ENCODE peak calls at places on chromosomes 5 and 9, in seven cellular contexts. M is HCT116, Z is GM12878, I is K562, S is HepG2, A is H1, H is SK-N-SH. R is an unnamed sample.

GRCh38 chr5:173565491-173566038 is 50.9 kb downstream of the BOD1 start:
- DNase-seq in A (no peak), M (no peak), H (no peak), S (no peak), I (no peak), Z (no peak), R (no peak)

GRCh38 chr9:120970249-120970648 is 43.7 kb upstream of the TRAF1 start:
- DNase-seq in A (no peak), H (no peak), Z (no peak), I (no peak), M (no peak), S (peak), R (no peak)

GRCh38 chr5:179806250-179807045 is at the start of gene MGAT4B:
- DNase-seq in Z (no peak), S (no peak), I (peak), M (no peak), A (no peak), H (peak), R (peak)

GRCh38 chr9:126554292-126554691 is 59.4 kb upstream of the LMX1B start:
- DNase-seq in Z (no peak), S (no peak), A (no peak), M (no peak), I (no peak), H (no peak), R (no peak)

GRCh38 chr5:168177831-168178450 is 113.5 kb upstream of the WWC1 start:
- DNase-seq in H (peak), M (no peak), Z (no peak), S (no peak), A (no peak), I (no peak), R (no peak)

GRCh38 chr9:78143281-78144007 is 92.4 kb upstream of the CEP78 start:
- DNase-seq in A (no peak), Z (no peak), I (no peak), S (no peak), M (no peak), H (no peak), R (no peak)

GRCh38 chr5:37709020-37709419 is 130.8 kb downstream of the GDNF start:
- DNase-seq in I (no peak), S (no peak), M (no peak), A (no peak), Z (no peak), H (no peak), R (no peak)

GRCh38 chr9:23746317-23746716 is 79.7 kb downstream of the ELAVL2 start:
- DNase-seq in M (no peak), S (no peak), A (no peak), H (no peak), I (no peak), Z (no peak), R (no peak)

GRCh38 chr5:115366223-115366622 is 69.8 kb upstream of the CCDC112 start:
- DNase-seq in H (peak), Z (no peak), M (no peak), I (peak), S (no peak), A (no peak), R (peak)

GRCh38 chr5:90866333-90866732 is 307.7 kb downstream of the ADGRV1 start:
- DNase-seq in M (peak), Z (no peak), A (no peak), I (peak), S (peak), H (peak), R (peak)

GRCh38 chr9:121743441-121744001 is 92.1 kb downstream of the DAB2IP start:
- DNase-seq in I (no peak), Z (no peak), S (peak), H (peak), A (no peak), M (peak), R (peak)

GRCh38 chr5:52148679-52149078 is 639.0 kb upstream of the ITGA1 start:
- DNase-seq in Z (no peak), I (no peak), A (no peak), S (no peak), H (no peak), M (no peak), R (no peak)

GRCh38 chr5:107135391-107135790 is 535.3 kb downstream of the EFNA5 start:
- DNase-seq in S (no peak), A (no peak), I (no peak), H (no peak), M (no peak), Z (no peak), R (no peak)

GRCh38 chr9:124130277-124131075 is 118.9 kb downstream of the LHX2 start:
- DNase-seq in I (no peak), H (no peak), S (no peak), A (no peak), M (no peak), Z (no peak), R (no peak)

GRCh38 chr5:35438288-35438687 is 179.4 kb upstream of the SPEF2 start:
- DNase-seq in I (no peak), M (no peak), A (no peak), S (no peak), H (no peak), Z (no peak), R (no peak)

GRCh38 chr5:132471944-132472343 is 18.6 kb downstream of the IRF1 start:
- DNase-seq in Z (no peak), A (no peak), S (no peak), H (no peak), I (no peak), M (no peak), R (no peak)

GRCh38 chr5:119274767-119275130 is 81.1 kb upstream of the TNFAIP8 start:
- DNase-seq in Z (no peak), A (no peak), I (no peak), M (peak), S (no peak), H (no peak), R (no peak)

GRCh38 chr9:15936316-15936869 is 383.6 kb downstream of the CCDC171 start:
- DNase-seq in I (no peak), Z (no peak), H (peak), A (no peak), S (no peak), M (no peak), R (no peak)

GRCh38 chr5:38598994-38599611 is 42.7 kb upstream of the LIFR start:
- DNase-seq in H (no peak), A (no peak), I (no peak), S (peak), Z (no peak), M (peak), R (no peak)

GRCh38 chr9:22158983-22159382 is 149.9 kb upstream of the CDKN2B start:
- DNase-seq in H (no peak), M (peak), I (no peak), Z (no peak), S (peak), A (no peak), R (no peak)

GRCh38 chr9:13266172-13266571 is 13.3 kb downstream of the MPDZ start:
- DNase-seq in A (no peak), M (no peak), Z (no peak), H (no peak), S (no peak), I (no peak), R (no peak)

GRCh38 chr5:130400091-130400490 is 495.8 kb downstream of the CHSY3 start:
- DNase-seq in S (peak), M (no peak), A (no peak), H (no peak), Z (no peak), I (no peak), R (peak)

GRCh38 chr5:91151947-91152346 is 231.2 kb downstream of the ARRDC3 start:
- DNase-seq in M (no peak), S (peak), I (no peak), Z (no peak), H (no peak), A (no peak), R (peak)

GRCh38 chr5:51734677-51735076 is 351.4 kb downstream of the ISL1 start:
- DNase-seq in Z (no peak), I (no peak), H (no peak), M (no peak), A (no peak), S (no peak), R (no peak)

GRCh38 chr5:41368158-41368557 is 142.2 kb downstream of the PLCXD3 start:
- DNase-seq in M (no peak), Z (no peak), A (no peak), I (no peak), H (no peak), S (no peak), R (no peak)

GRCh38 chr9:128898845-128899565 is 17.1 kb downstream of the LRRC8A start:
- DNase-seq in M (no peak), H (no peak), S (no peak), I (no peak), A (no peak), Z (no peak), R (no peak)

GRCh38 chr5:36950586-36951457 is 74.3 kb downstream of the NIPBL start:
- DNase-seq in S (no peak), I (no peak), M (no peak), A (no peak), H (no peak), Z (no peak), R (no peak)

GRCh38 chr9:83706703-83707517 is 848 bp downstream of the UBQLN1 start:
- DNase-seq in Z (no peak), H (peak), M (no peak), I (peak), S (peak), A (peak), R (no peak)

GRCh38 chr9:126052791-126053190 is 273.8 kb upstream of the MVB12B start:
- DNase-seq in S (no peak), M (no peak), Z (no peak), H (no peak), I (no peak), A (no peak), R (no peak)

GRCh38 chr5:168022761-168023160 is 268.7 kb upstream of the WWC1 start:
- DNase-seq in S (no peak), I (no peak), A (no peak), M (no peak), H (peak), Z (no peak), R (no peak)

GRCh38 chr9:12554636-12555035 is 138.5 kb upstream of the TYRP1 start:
- DNase-seq in I (no peak), Z (no peak), M (no peak), S (peak), H (peak), A (no peak), R (no peak)

GRCh38 chr9:91037511-91038482 is 236.2 kb downstream of the SYK start:
- DNase-seq in I (no peak), H (peak), A (no peak), Z (no peak), S (peak), M (peak), R (no peak)

GRCh38 chr9:137023583-137023991 is 4.5 kb downstream of the ABCA2 start:
- DNase-seq in A (no peak), M (no peak), I (no peak), S (no peak), Z (no peak), H (no peak), R (no peak)

GRCh38 chr9:133619791-133620190 is 10.6 kb upstream of the FAM163B start:
- DNase-seq in M (no peak), Z (no peak), A (no peak), S (no peak), H (no peak), I (no peak), R (no peak)

GRCh38 chr9:95074632-95075269 is 242.8 kb downstream of the FANCC start:
- DNase-seq in H (no peak), S (no peak), A (no peak), I (no peak), Z (no peak), M (no peak), R (no peak)

GRCh38 chr9:38352716-38353334 is 39.7 kb upstream of the ALDH1B1 start:
- DNase-seq in M (no peak), I (no peak), H (no peak), S (no peak), Z (no peak), A (no peak), R (no peak)

GRCh38 chr5:170287532-170287931 is 10.0 kb downstream of the LCP2 start:
- DNase-seq in I (no peak), S (no peak), M (no peak), H (no peak), A (no peak), Z (no peak), R (no peak)

GRCh38 chr5:168479166-168479565 is 7.1 kb upstream of the RARS1 start:
- DNase-seq in S (no peak), I (no peak), M (no peak), H (no peak), A (no peak), Z (no peak), R (no peak)

GRCh38 chr9:94717656-94718225 is 8.8 kb upstream of the AOPEP start:
- DNase-seq in M (no peak), S (no peak), I (no peak), Z (no peak), H (no peak), A (no peak), R (no peak)

GRCh38 chr5:67154518-67155206 is 41.9 kb downstream of the CD180 start:
- DNase-seq in S (no peak), Z (no peak), I (no peak), A (no peak), M (no peak), H (no peak), R (no peak)
- TF ChIP-seq JUND in S (no peak), Z (no peak), I (no peak), A (no peak), M (no peak), H (no peak), R (no peak)

GRCh38 chr9:130627896-130628792 is 36.2 kb upstream of the PRDM12 start:
- DNase-seq in A (no peak), S (no peak), H (no peak), I (no peak), M (no peak), Z (no peak), R (no peak)
- TF ChIP-seq JUND in A (no peak), S (no peak), H (no peak), I (no peak), M (no peak), Z (no peak), R (no peak)

GRCh38 chr5:142613231-142613630 is 72.7 kb downstream of the FGF1 start:
- DNase-seq in I (no peak), H (no peak), S (no peak), A (no peak), Z (no peak), M (no peak), R (no peak)
- TF ChIP-seq JUND in I (no peak), H (no peak), S (no peak), A (no peak), Z (no peak), M (no peak), R (no peak)

DNA sequence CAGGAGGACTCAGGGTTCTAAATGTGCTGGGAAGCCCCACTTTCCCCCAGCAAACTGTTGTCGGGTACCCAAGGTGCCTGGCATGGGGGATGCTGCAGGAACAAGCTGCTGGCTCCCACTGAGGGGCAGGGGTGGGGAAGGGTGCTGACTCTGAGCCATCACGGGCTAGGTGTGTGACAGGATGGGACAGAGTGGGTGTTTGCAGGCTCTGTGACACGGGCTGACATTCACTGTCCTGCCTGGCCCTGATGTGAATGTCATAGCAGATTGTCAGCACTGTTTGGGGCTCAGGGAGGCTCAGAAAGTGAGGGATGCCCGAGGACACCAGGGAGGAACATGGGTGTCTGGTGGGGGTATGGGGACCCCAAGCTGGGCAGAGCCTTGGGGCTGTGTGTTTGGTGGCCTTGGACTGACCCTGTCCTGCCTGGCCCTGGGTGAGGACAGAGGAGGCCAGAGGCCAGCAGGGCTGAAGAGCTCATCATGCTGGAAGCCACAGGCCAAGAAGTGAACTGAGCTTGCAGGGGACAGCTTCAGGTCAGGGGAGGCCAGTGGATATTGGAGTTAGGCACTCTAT is 20.6 kb downstream of the WNK2 start:
- DNase-seq in H (no peak), M (no peak), I (no peak), A (no peak), Z (no peak), S (no peak), R (no peak)
- TF ChIP-seq JUND in H (no peak), M (no peak), I (no peak), A (no peak), Z (no peak), S (no peak), R (no peak)

DNA sequence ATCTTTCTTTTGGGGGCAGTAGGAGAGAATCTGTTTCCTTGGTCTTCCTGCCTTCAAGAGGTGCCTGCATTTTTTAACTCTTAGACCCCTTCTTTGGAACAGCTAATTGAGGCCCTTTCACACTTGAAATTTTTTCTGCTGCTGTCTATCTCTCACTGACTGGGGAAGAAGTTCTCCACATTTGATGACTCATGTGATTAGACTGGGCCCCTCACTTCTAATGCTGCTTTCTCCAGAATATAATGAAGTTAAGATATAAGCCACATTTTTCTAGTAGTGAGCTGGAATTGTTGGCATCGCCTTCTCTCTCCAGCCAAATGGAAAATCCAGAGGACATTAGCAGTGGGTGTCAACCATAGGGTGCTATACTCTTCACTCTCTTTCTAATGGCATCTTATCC is 12.4 kb downstream of the ZNF474 start:
- DNase-seq in I (no peak), A (no peak), M (no peak), S (no peak), Z (no peak), H (no peak), R (no peak)
- TF ChIP-seq JUND in I (peak), A (no peak), M (no peak), S (no peak), Z (no peak), H (peak), R (no peak)